ENCODE peak calls at places on chromosomes 1 and 21, in nine cellular contexts. One of them, this sample, is unnamed.

GRCh38 chr1:85313888-85314696 is 37.7 kb upstream of the BCL10 start:
- DNase-seq in non-pigmented ciliary epithelial cell: peak
- DNase-seq in natural killer cell: no peak
- DNase-seq in islet precursor cell: peak
- DNase-seq in brain microvascular endothelial cell: peak
- DNase-seq in AG04450: peak
- DNase-seq in activated CD8-positive, alpha-beta memory T cell treated with anti-CD3 and anti-CD28 coated beads, Interleukin-2, amount 50 U/mL, for 48 hours: no peak
- DNase-seq in T follicular helper cell: no peak
- DNase-seq in psoas muscle: peak
- DNase-seq in this sample: no peak

GRCh38 chr1:43980255-43981134 is 1.5 kb downstream of the B4GALT2 start:
- DNase-seq in psoas muscle: no peak
- DNase-seq in T follicular helper cell: no peak
- DNase-seq in AG04450: no peak
- DNase-seq in activated CD8-positive, alpha-beta memory T cell treated with anti-CD3 and anti-CD28 coated beads, Interleukin-2, amount 50 U/mL, for 48 hours: no peak
- DNase-seq in brain microvascular endothelial cell: no peak
- DNase-seq in non-pigmented ciliary epithelial cell: no peak
- DNase-seq in islet precursor cell: no peak
- DNase-seq in natural killer cell: no peak
- DNase-seq in this sample: no peak

GRCh38 chr1:201542166-201543045 is 3.5 kb downstream of the NAV1 start:
- DNase-seq in psoas muscle: peak
- DNase-seq in natural killer cell: no peak
- DNase-seq in T follicular helper cell: no peak
- DNase-seq in AG04450: no peak
- DNase-seq in islet precursor cell: peak
- DNase-seq in activated CD8-positive, alpha-beta memory T cell treated with anti-CD3 and anti-CD28 coated beads, Interleukin-2, amount 50 U/mL, for 48 hours: no peak
- DNase-seq in non-pigmented ciliary epithelial cell: no peak
- DNase-seq in brain microvascular endothelial cell: peak
- DNase-seq in this sample: no peak

GRCh38 chr1:29650041-29650400 is 413.7 kb downstream of the PTPRU start:
- DNase-seq in AG04450: no peak
- DNase-seq in psoas muscle: no peak
- DNase-seq in non-pigmented ciliary epithelial cell: no peak
- DNase-seq in natural killer cell: no peak
- DNase-seq in T follicular helper cell: no peak
- DNase-seq in activated CD8-positive, alpha-beta memory T cell treated with anti-CD3 and anti-CD28 coated beads, Interleukin-2, amount 50 U/mL, for 48 hours: peak
- DNase-seq in islet precursor cell: peak
- DNase-seq in brain microvascular endothelial cell: no peak
- DNase-seq in this sample: peak

GRCh38 chr1:115012434-115012833 is 17.2 kb upstream of the TSHB start:
- DNase-seq in islet precursor cell: no peak
- DNase-seq in T follicular helper cell: no peak
- DNase-seq in non-pigmented ciliary epithelial cell: no peak
- DNase-seq in natural killer cell: no peak
- DNase-seq in brain microvascular endothelial cell: no peak
- DNase-seq in AG04450: no peak
- DNase-seq in psoas muscle: no peak
- DNase-seq in activated CD8-positive, alpha-beta memory T cell treated with anti-CD3 and anti-CD28 coated beads, Interleukin-2, amount 50 U/mL, for 48 hours: no peak
- DNase-seq in this sample: no peak

GRCh38 chr21:37207441-37208009 is 59.6 kb downstream of the VPS26C start:
- DNase-seq in brain microvascular endothelial cell: no peak
- DNase-seq in activated CD8-positive, alpha-beta memory T cell treated with anti-CD3 and anti-CD28 coated beads, Interleukin-2, amount 50 U/mL, for 48 hours: no peak
- DNase-seq in psoas muscle: peak
- DNase-seq in AG04450: no peak
- DNase-seq in non-pigmented ciliary epithelial cell: no peak
- DNase-seq in T follicular helper cell: no peak
- DNase-seq in natural killer cell: no peak
- DNase-seq in islet precursor cell: peak
- DNase-seq in this sample: peak

GRCh38 chr1:207848234-207848633 is 62.7 kb downstream of the CD34 start:
- DNase-seq in non-pigmented ciliary epithelial cell: peak
- DNase-seq in psoas muscle: peak
- DNase-seq in brain microvascular endothelial cell: peak
- DNase-seq in AG04450: no peak
- DNase-seq in natural killer cell: no peak
- DNase-seq in activated CD8-positive, alpha-beta memory T cell treated with anti-CD3 and anti-CD28 coated beads, Interleukin-2, amount 50 U/mL, for 48 hours: no peak
- DNase-seq in islet precursor cell: no peak
- DNase-seq in T follicular helper cell: no peak
- DNase-seq in this sample: peak

GRCh38 chr1:30656171-30656940 is 67.0 kb downstream of the MATN1 start:
- DNase-seq in natural killer cell: no peak
- DNase-seq in islet precursor cell: peak
- DNase-seq in brain microvascular endothelial cell: no peak
- DNase-seq in non-pigmented ciliary epithelial cell: no peak
- DNase-seq in activated CD8-positive, alpha-beta memory T cell treated with anti-CD3 and anti-CD28 coated beads, Interleukin-2, amount 50 U/mL, for 48 hours: no peak
- DNase-seq in T follicular helper cell: no peak
- DNase-seq in AG04450: no peak
- DNase-seq in psoas muscle: no peak
- DNase-seq in this sample: no peak

GRCh38 chr1:100249155-100249536 is 488 bp downstream of the DBT start:
- DNase-seq in AG04450: no peak
- DNase-seq in brain microvascular endothelial cell: no peak
- DNase-seq in non-pigmented ciliary epithelial cell: no peak
- DNase-seq in islet precursor cell: peak
- DNase-seq in T follicular helper cell: no peak
- DNase-seq in natural killer cell: no peak
- DNase-seq in activated CD8-positive, alpha-beta memory T cell treated with anti-CD3 and anti-CD28 coated beads, Interleukin-2, amount 50 U/mL, for 48 hours: no peak
- DNase-seq in psoas muscle: no peak
- DNase-seq in this sample: no peak

GRCh38 chr21:44436958-44437357 is 18.4 kb upstream of the LRRC3 start:
- DNase-seq in AG04450: no peak
- DNase-seq in T follicular helper cell: no peak
- DNase-seq in brain microvascular endothelial cell: no peak
- DNase-seq in islet precursor cell: peak
- DNase-seq in natural killer cell: no peak
- DNase-seq in activated CD8-positive, alpha-beta memory T cell treated with anti-CD3 and anti-CD28 coated beads, Interleukin-2, amount 50 U/mL, for 48 hours: no peak
- DNase-seq in non-pigmented ciliary epithelial cell: no peak
- DNase-seq in psoas muscle: peak
- DNase-seq in this sample: no peak

GRCh38 chr1:157969693-157970485 is 23.6 kb upstream of the KIRREL1 start:
- DNase-seq in AG04450: peak
- DNase-seq in activated CD8-positive, alpha-beta memory T cell treated with anti-CD3 and anti-CD28 coated beads, Interleukin-2, amount 50 U/mL, for 48 hours: no peak
- DNase-seq in natural killer cell: no peak
- DNase-seq in islet precursor cell: peak
- DNase-seq in non-pigmented ciliary epithelial cell: no peak
- DNase-seq in psoas muscle: no peak
- DNase-seq in T follicular helper cell: no peak
- DNase-seq in brain microvascular endothelial cell: peak
- DNase-seq in this sample: peak

GRCh38 chr1:112995890-112996289 is 39.9 kb upstream of the SLC16A1 start:
- DNase-seq in AG04450: no peak
- DNase-seq in natural killer cell: no peak
- DNase-seq in activated CD8-positive, alpha-beta memory T cell treated with anti-CD3 and anti-CD28 coated beads, Interleukin-2, amount 50 U/mL, for 48 hours: no peak
- DNase-seq in psoas muscle: no peak
- DNase-seq in brain microvascular endothelial cell: no peak
- DNase-seq in T follicular helper cell: no peak
- DNase-seq in islet precursor cell: no peak
- DNase-seq in non-pigmented ciliary epithelial cell: no peak
- DNase-seq in this sample: no peak

GRCh38 chr21:28294046-28294445 is 698.6 kb downstream of the LTN1 start:
- DNase-seq in natural killer cell: no peak
- DNase-seq in islet precursor cell: no peak
- DNase-seq in brain microvascular endothelial cell: no peak
- DNase-seq in AG04450: no peak
- DNase-seq in non-pigmented ciliary epithelial cell: peak
- DNase-seq in psoas muscle: no peak
- DNase-seq in T follicular helper cell: no peak
- DNase-seq in activated CD8-positive, alpha-beta memory T cell treated with anti-CD3 and anti-CD28 coated beads, Interleukin-2, amount 50 U/mL, for 48 hours: no peak
- DNase-seq in this sample: no peak